ENCODE peak calls at places on chromosomes 13 and 19, in six cellular contexts. X is posterior cingulate gyrus, K is A172, V is A549, N is HTR-8/SVneo, P is AG09319. H is an unnamed sample.

GRCh38 chr19:41699231-41699967 is 9.0 kb upstream of the CEACAM5 start:
- DNase-seq in X (no peak), K (no peak), V (peak; percentile 58), N (no peak), P (no peak), H (no peak)

GRCh38 chr19:3723883-3724282 is 15.7 kb downstream of the TJP3 start:
- DNase-seq in X (no peak), K (no peak), V (no peak), N (no peak), P (no peak), H (no peak)

GRCh38 chr13:92137519-92137918 is 739.1 kb downstream of the GPC5 start:
- DNase-seq in X (no peak), K (no peak), V (no peak), N (no peak), P (no peak), H (no peak)

GRCh38 chr13:96238241-96238640 is 148.3 kb downstream of the HS6ST3 start:
- DNase-seq in X (no peak), K (no peak), V (no peak), N (no peak), P (no peak), H (no peak)

GRCh38 chr19:51688665-51689571 is 4.2 kb upstream of the SPACA6 start:
- DNase-seq in X (peak; percentile 91), K (peak; percentile 73), V (peak; percentile 95), N (peak; percentile 67), P (peak; percentile 97), H (peak; percentile 88)

GRCh38 chr13:41610426-41610825 is 153.1 kb downstream of the RGCC start:
- DNase-seq in X (no peak), K (no peak), V (peak; percentile 68), N (no peak), P (peak; percentile 87), H (no peak)

GRCh38 chr13:35210234-35210633 is 266.3 kb downstream of the MAB21L1 start:
- DNase-seq in X (no peak), K (no peak), V (no peak), N (no peak), P (no peak), H (no peak)

GRCh38 chr19:20079487-20079886 is 1.7 kb downstream of the ZNF90 start:
- DNase-seq in X (no peak), K (no peak), V (no peak), N (no peak), P (no peak), H (no peak)

GRCh38 chr19:43704002-43704705 is 11.7 kb upstream of the IRGC start:
- DNase-seq in X (no peak), K (no peak), V (peak; percentile 66), N (no peak), P (no peak), H (no peak)

GRCh38 chr19:33413426-33413725 is 39.9 kb downstream of the CEBPG start:
- DNase-seq in X (no peak), K (no peak), V (no peak), N (no peak), P (no peak), H (no peak)